ENCODE peak calls at places on chromosome 15, in seven cellular contexts. P is fibroblast of the conjunctiva, Q is BJ, V is AG04450, G is NCI-H1694, W is HT1080, I is ACHN. B is an unnamed sample.
A peak's percentile ranks its signal among the peaks of the same experiment; 100 is the strongest.

GRCh38 chr15:89052474-89052873 is 35.8 kb upstream of the ABHD2 start:
- DNase-seq in G (no peak), V (peak; percentile 83), I (no peak), W (peak; percentile 54), P (peak; percentile 78), Q (peak; percentile 77), B (no peak)

GRCh38 chr15:77032647-77033416 is 37.9 kb downstream of the PSTPIP1 start:
- DNase-seq in V (no peak), G (no peak), I (no peak), P (no peak), W (no peak), Q (no peak), B (no peak)

GRCh38 chr15:56017920-56018319 is 24.5 kb upstream of the NEDD4 start:
- DNase-seq in W (no peak), V (no peak), I (peak; percentile 8), G (no peak), P (no peak), Q (no peak), B (no peak)

GRCh38 chr15:43943511-43943910 is 116.7 kb downstream of the WDR76 start:
- DNase-seq in V (no peak), Q (no peak), G (no peak), P (no peak), W (no peak), I (no peak), B (no peak)

GRCh38 chr15:71802770-71803169 is 7.6 kb upstream of the NR2E3 start:
- DNase-seq in G (no peak), V (no peak), I (no peak), Q (no peak), W (no peak), P (no peak), B (no peak)

GRCh38 chr15:56028430-56028829 is 35.0 kb upstream of the NEDD4 start:
- DNase-seq in W (no peak), I (no peak), Q (no peak), P (no peak), G (no peak), V (no peak), B (no peak)

GRCh38 chr15:50353251-50353998 is 1.6 kb downstream of the GABPB1 start:
- DNase-seq in G (no peak), P (peak; percentile 73), I (peak; percentile 60), W (peak; percentile 72), V (peak; percentile 42), Q (peak; percentile 85), B (peak; percentile 40)

GRCh38 chr15:66700802-66701421 is 1.1 kb upstream of the SMAD6 start:
- DNase-seq in I (peak; percentile 94), V (peak; percentile 84), P (peak; percentile 90), Q (no peak), W (peak; percentile 90), G (peak; percentile 65), B (peak; percentile 96)

GRCh38 chr15:61946778-61947177 is 113.5 kb downstream of the VPS13C start:
- DNase-seq in G (no peak), Q (peak; percentile 4), I (no peak), V (peak; percentile 1), W (no peak), P (no peak), B (no peak)

GRCh38 chr15:90001062-90001682 is at the start of gene ZNF710:
- DNase-seq in Q (no peak), P (peak; percentile 56), I (peak; percentile 48), W (peak; percentile 42), V (no peak), G (peak; percentile 32), B (peak; percentile 70)

GRCh38 chr15:68440136-68440535 is 8.2 kb upstream of the ITGA11 start:
- DNase-seq in Q (no peak), G (no peak), V (no peak), P (no peak), W (no peak), I (no peak), B (no peak)

GRCh38 chr15:42608110-42608531 is 32.7 kb downstream of the STARD9 start:
- DNase-seq in P (no peak), G (no peak), Q (no peak), V (no peak), W (peak; percentile 88), I (no peak), B (peak; percentile 69)

GRCh38 chr15:31338879-31339557 is 12.4 kb downstream of the KLF13 start:
- DNase-seq in W (peak; percentile 54), Q (peak; percentile 72), I (no peak), V (peak; percentile 29), P (peak; percentile 72), G (no peak), B (no peak)

GRCh38 chr15:32870240-32871033 is 152.6 kb downstream of the GREM1 start:
- DNase-seq in V (peak; percentile 97), P (peak; percentile 24), G (no peak), W (peak; percentile 93), Q (peak; percentile 90), I (peak; percentile 81), B (peak; percentile 64)

GRCh38 chr15:94238539-94239118 is 7.3 kb downstream of the MCTP2 start:
- DNase-seq in G (no peak), V (no peak), W (no peak), I (no peak), Q (no peak), P (no peak), B (peak; percentile 84)

GRCh38 chr15:63560741-63561448 is 36.3 kb upstream of the FBXL22 start:
- DNase-seq in V (no peak), W (no peak), G (no peak), Q (no peak), P (no peak), I (no peak), B (no peak)

GRCh38 chr15:58307313-58307961 is 124.4 kb upstream of the LIPC start:
- DNase-seq in I (peak; percentile 22), Q (no peak), V (no peak), G (no peak), W (no peak), P (peak; percentile 18), B (no peak)

GRCh38 chr15:94485148-94485719 is 253.9 kb downstream of the MCTP2 start:
- DNase-seq in P (no peak), W (no peak), Q (no peak), I (no peak), G (no peak), V (no peak), B (no peak)

GRCh38 chr15:69554321-69554961 is 101.8 kb downstream of the RPLP1 start:
- DNase-seq in P (no peak), W (no peak), V (no peak), Q (no peak), G (no peak), I (no peak), B (no peak)

GRCh38 chr15:72847033-72847432 is 63.5 kb upstream of the ADPGK start:
- DNase-seq in P (no peak), V (no peak), W (no peak), G (no peak), I (no peak), Q (no peak), B (no peak)

GRCh38 chr15:66578286-66578875 is 12.6 kb upstream of the LCTL start:
- DNase-seq in I (no peak), P (no peak), W (peak; percentile 89), G (no peak), Q (no peak), V (peak; percentile 20), B (no peak)

GRCh38 chr15:48823237-48823636 is 12.4 kb upstream of the CEP152 start:
- DNase-seq in V (no peak), G (no peak), Q (no peak), I (no peak), W (peak; percentile 43), P (no peak), B (no peak)

GRCh38 chr15:75578206-75578947 is 738 bp downstream of the PTPN9 start:
- DNase-seq in I (peak; percentile 22), G (no peak), W (no peak), P (no peak), V (no peak), Q (no peak), B (peak; percentile 72)

GRCh38 chr15:74378853-74379252 is 11.4 kb upstream of the CYP11A1 start:
- DNase-seq in Q (no peak), V (no peak), P (no peak), I (no peak), W (no peak), G (no peak), B (no peak)

GRCh38 chr15:78752492-78753358 is 58.5 kb downstream of the ADAMTS7 start:
- DNase-seq in Q (no peak), V (no peak), I (no peak), P (no peak), W (no peak), G (no peak), B (no peak)

GRCh38 chr15:69555080-69555479 is 102.5 kb downstream of the RPLP1 start:
- DNase-seq in V (no peak), Q (no peak), I (no peak), P (no peak), W (no peak), G (no peak), B (no peak)

B was measured in OCI-LY7.